ENCODE peak calls at places on chromosomes 3 and 15, in seven cellular contexts. A, Q, U, K, P, C and G are unnamed samples.
A peak's percentile ranks its signal among the peaks of the same experiment; 100 is the strongest.

GRCh38 chr3:139533781-139534443 is 5.6 kb downstream of the RBP1 start:
- DNase-seq in U (no peak), C (no peak), A (peak; percentile 35), K (no peak), P (peak; percentile 18), Q (peak; percentile 71), G (no peak)

GRCh38 chr3:46208167-46208704 is at the start of gene CCR1:
- DNase-seq in K (peak; percentile 92), A (peak; percentile 37), P (no peak), C (peak; percentile 54), Q (no peak), U (peak; percentile 14), G (peak; percentile 28)

GRCh38 chr15:90866161-90866715 is 2.1 kb upstream of the FURIN start:
- DNase-seq in A (no peak), U (no peak), P (no peak), K (no peak), Q (no peak), C (no peak), G (no peak)

GRCh38 chr3:138369151-138369900 is 20.9 kb downstream of the MRAS start:
- DNase-seq in P (no peak), Q (no peak), U (no peak), C (no peak), A (no peak), K (no peak), G (no peak)

GRCh38 chr3:71050521-71051258 is 532.8 kb downstream of the FOXP1 start:
- DNase-seq in A (peak; percentile 61), Q (no peak), K (no peak), U (no peak), P (peak; percentile 8), C (no peak), G (no peak)

GRCh38 chr3:190266915-190267290 is 55.3 kb downstream of the CLDN1 start:
- DNase-seq in A (no peak), Q (no peak), K (no peak), C (no peak), U (no peak), P (no peak), G (no peak)

GRCh38 chr15:55993804-55994539 is 560 bp upstream of the NEDD4 start:
- DNase-seq in P (no peak), Q (peak; percentile 63), K (no peak), A (peak; percentile 24), C (peak; percentile 57), U (no peak), G (peak; percentile 9)

GRCh38 chr3:48112813-48113212 is 75.4 kb downstream of the CDC25A start:
- DNase-seq in A (no peak), K (no peak), C (no peak), U (no peak), Q (peak; percentile 62), P (no peak), G (no peak)

GRCh38 chr15:65856821-65857455 is 12.4 kb upstream of the RAB11A start:
- DNase-seq in U (no peak), A (peak; percentile 64), C (peak; percentile 83), P (peak; percentile 70), K (no peak), Q (peak; percentile 42), G (peak; percentile 34)

GRCh38 chr15:62469874-62470688 is 305.0 kb upstream of the C2CD4B start:
- DNase-seq in A (peak; percentile 12), K (no peak), C (no peak), Q (no peak), P (no peak), U (no peak), G (no peak)

GRCh38 chr15:100245496-100245838 is 96.3 kb downstream of the ADAMTS17 start:
- DNase-seq in A (no peak), K (no peak), P (no peak), U (no peak), Q (no peak), C (no peak), G (no peak)

GRCh38 chr15:96818861-96819260 is 488.4 kb downstream of the NR2F2 start:
- DNase-seq in Q (no peak), A (no peak), C (no peak), K (no peak), U (no peak), P (no peak), G (no peak)

GRCh38 chr3:97970929-97971460 is 1.2 kb downstream of the RIOX2 start:
- DNase-seq in C (no peak), A (no peak), K (no peak), P (no peak), U (no peak), Q (peak; percentile 25), G (no peak)

GRCh38 chr3:18679226-18679625 is 254.1 kb upstream of the SATB1 start:
- DNase-seq in P (no peak), A (no peak), K (no peak), Q (no peak), U (no peak), C (no peak), G (no peak)

GRCh38 chr3:53650424-53650823 is 156.0 kb downstream of the CACNA1D start:
- DNase-seq in K (peak; percentile 75), P (no peak), Q (no peak), A (no peak), C (no peak), U (peak; percentile 38), G (peak; percentile 25)

DNA sequence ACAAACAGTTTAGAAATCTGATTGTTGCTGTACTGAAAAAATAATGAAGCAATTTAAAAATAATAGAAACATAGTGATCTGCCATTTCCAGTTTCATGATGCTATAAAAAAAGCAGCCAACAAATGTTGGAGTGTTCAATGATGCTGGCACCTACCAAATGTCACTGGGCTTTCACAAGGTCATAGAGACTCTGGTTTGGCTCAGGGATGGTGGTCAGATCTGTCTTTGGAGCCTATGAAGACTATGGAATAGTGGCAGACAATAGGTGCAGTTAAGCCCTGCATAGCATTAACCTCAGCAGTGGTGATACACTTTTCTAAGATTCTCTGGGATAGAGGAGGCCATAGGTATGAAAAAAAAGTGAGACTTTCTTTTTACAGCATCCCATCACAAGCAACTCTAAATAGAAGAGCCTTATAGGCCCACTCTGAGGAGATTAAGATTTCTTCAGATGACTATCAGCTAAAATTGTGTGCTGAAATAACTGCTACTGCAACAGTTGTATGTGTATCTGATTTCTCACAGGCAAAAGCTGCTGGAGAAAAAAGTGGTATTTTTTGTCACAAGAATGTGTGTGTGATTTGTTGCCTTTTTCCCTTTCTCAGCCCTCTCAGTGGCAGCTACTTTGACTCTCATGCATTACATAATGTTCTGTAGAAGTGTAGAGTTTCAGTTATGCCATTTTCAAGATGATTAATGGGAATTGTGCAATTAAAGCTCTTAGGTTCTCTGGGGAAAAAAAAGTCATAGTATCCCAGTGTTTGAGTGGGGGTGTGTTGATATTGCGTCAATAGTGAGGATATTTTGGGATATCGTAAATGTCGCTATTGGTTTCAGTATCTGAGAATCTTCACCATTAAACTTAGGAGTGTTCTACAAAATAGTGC is 137.4 kb downstream of the MBNL1 start:
- DNase-seq in U (no peak), C (no peak), K (no peak), P (no peak), A (no peak), Q (no peak), G (no peak)
- TF ChIP-seq POLR2AphosphoS5 in U (no peak), C (no peak), K (no peak), P (no peak), A (no peak), Q (no peak), G (no peak)

GRCh38 chr3:177629276-177629675 is 432.0 kb upstream of the TBL1XR1 start:
- DNase-seq in C (no peak), A (no peak), K (no peak), P (no peak), U (no peak), Q (no peak), G (no peak)

DNA sequence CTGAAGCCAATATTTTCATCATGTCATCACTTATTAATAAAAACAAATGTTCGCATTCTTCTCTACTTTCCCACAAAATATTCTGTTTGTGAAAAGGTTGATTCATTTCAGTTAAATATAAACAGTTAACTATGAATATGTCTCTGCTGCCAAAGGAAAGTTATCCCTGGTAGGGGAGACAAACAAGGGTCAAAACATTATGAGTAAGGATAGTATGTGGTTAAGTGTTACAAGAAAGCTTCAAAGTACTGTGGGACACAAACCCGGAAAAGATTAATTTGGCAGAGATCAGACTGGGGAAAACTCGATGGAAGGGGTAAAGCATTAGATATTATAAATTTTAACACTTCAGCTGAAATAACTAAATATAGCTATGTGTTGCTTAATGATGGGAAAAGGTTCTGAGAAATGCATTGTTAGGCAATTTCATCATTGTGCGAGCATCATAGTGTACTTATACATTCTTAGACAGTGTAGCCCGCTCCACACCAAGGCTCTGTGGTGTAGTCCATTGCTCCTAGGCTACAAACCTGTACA is 436.5 kb upstream of the TBL1XR1 start:
- DNase-seq in U (no peak), A (no peak), Q (no peak), C (no peak), P (no peak), K (no peak), G (no peak)
- TF ChIP-seq TAF1 in U (no peak), A (no peak), Q (no peak), C (no peak), P (no peak), K (no peak), G (no peak)

GRCh38 chr3:170735821-170736220 is 134.2 kb downstream of the RPL22L1 start:
- DNase-seq in Q (no peak), K (no peak), A (no peak), P (no peak), C (no peak), U (no peak), G (no peak)
- TF ChIP-seq POLR2AphosphoS5 in Q (no peak), K (no peak), A (no peak), P (no peak), C (no peak), U (no peak), G (no peak)

DNA sequence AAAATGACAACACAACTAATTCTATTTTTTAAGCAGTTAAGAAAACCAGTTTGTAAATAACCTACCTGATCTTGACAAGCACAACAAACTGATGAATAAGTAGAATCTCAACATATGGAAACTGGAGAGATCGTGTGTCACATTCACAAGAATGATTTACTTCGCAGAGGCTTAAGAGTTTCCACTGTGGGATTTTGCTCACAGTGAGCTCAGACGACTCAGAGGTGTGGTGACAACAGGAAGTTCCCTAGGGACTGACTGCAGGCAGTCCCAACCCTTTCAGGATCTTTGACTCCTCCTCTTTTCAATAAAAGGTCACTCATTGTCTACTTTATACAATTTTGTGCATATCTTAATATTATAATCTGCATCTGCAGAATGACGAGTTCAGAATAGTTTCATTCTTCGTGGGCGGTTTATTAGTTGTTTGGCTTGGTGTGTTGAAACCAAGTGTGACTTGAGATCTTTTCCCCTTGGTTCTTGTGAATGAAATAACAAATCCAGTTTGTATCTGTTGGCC is at the start of gene LIPH:
- DNase-seq in C (no peak), K (peak; percentile 61), P (peak; percentile 44), Q (no peak), A (no peak), U (no peak), G (no peak)
- TF ChIP-seq TAF1 in C (no peak), K (peak; percentile 28), P (no peak), Q (no peak), A (no peak), U (no peak), G (no peak)

DNA sequence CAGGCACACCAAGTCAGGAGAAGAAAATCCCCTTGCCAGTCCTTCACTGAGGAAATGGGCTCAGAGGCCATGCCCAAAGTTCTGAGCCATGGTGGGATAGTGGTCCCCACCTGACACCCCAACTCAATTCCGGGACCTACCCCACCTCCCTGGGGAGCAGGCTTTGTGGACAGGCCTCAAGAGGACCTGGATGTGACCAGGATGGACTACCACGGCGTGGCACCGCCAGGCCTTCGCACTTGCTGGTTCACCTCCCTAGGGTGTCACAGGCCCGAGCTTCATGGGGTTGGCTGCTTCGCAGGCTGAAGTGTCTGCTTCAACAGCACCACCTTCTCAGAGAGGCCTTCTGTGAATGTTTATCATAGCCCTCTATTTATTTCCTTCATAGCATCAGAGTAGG is 31.7 kb downstream of the POC1A start:
- DNase-seq in C (no peak), P (no peak), A (no peak), K (no peak), Q (no peak), U (no peak), G (no peak)
- TF ChIP-seq POLR2AphosphoS5 in C (no peak), P (no peak), A (no peak), K (no peak), Q (no peak), U (no peak), G (no peak)